ENCODE peak calls at places on chromosomes 4 and X, in four cellular contexts. S, C, E and B are unnamed samples.

GRCh38 chr4:29259556-29259955 is 1460.6 kb upstream of the PCDH7 start:
- DNase-seq in S (no peak), C (no peak), E (no peak), B (no peak)

GRCh38 chr4:105495667-105496066 is 21.8 kb upstream of the PPA2 start:
- DNase-seq in S (no peak), C (no peak), E (no peak), B (no peak)

GRCh38 chrX:111352424-111352823 is 59.6 kb downstream of the DCX start:
- DNase-seq in S (no peak), C (no peak), E (no peak), B (no peak)

GRCh38 chr4:108637856-108638255 is 12.5 kb upstream of the OSTC start:
- DNase-seq in S (no peak), C (no peak), E (no peak), B (no peak)

GRCh38 chrX:116667346-116667745 is 204.6 kb upstream of the CT83 start:
- DNase-seq in S (no peak), C (no peak), E (no peak), B (no peak)

GRCh38 chr4:87973283-87974169 is 2.0 kb upstream of the SPP1 start:
- DNase-seq in S (peak; percentile 38), C (peak; percentile 39), E (peak; percentile 59), B (peak; percentile 3)

GRCh38 chr4:54213812-54214211 is 15.3 kb upstream of the PDGFRA start:
- DNase-seq in S (no peak), C (no peak), E (no peak), B (no peak)

GRCh38 chrX:16610121-16610565 is 39.8 kb upstream of the S100G start:
- DNase-seq in S (no peak), C (no peak), E (no peak), B (peak; percentile 64)

GRCh38 chrX:45775462-45775861 is 574.8 kb upstream of the DIPK2B start:
- DNase-seq in S (no peak), C (no peak), E (no peak), B (peak; percentile 54)

GRCh38 chr4:22514001-22514400 is 1.9 kb downstream of the ADGRA3 start:
- DNase-seq in S (no peak), C (no peak), E (no peak), B (no peak)

GRCh38 chrX:126137899-126138298 is 28.2 kb downstream of the DCAF12L2 start:
- DNase-seq in S (no peak), C (no peak), E (no peak), B (peak; percentile 36)

GRCh38 chr4:122746485-122746965 is 14.0 kb downstream of the BBS12 start:
- DNase-seq in S (no peak), C (no peak), E (no peak), B (no peak)

GRCh38 chrX:1462596-1463251 is 10.0 kb upstream of the ASMTL start:
- DNase-seq in S (no peak), C (no peak), E (no peak), B (no peak)

GRCh38 chr4:1057403-1057745 is 45.9 kb downstream of the FGFRL1 start:
- DNase-seq in S (no peak), C (no peak), E (no peak), B (no peak)

GRCh38 chr4:138056541-138056940 is 185.6 kb downstream of the SLC7A11 start:
- DNase-seq in S (no peak), C (no peak), E (no peak), B (no peak)

GRCh38 chr4:138055890-138056289 is 186.3 kb downstream of the SLC7A11 start:
- DNase-seq in S (no peak), C (no peak), E (no peak), B (no peak)

GRCh38 chr4:138051157-138051556 is 191.0 kb downstream of the SLC7A11 start:
- DNase-seq in S (no peak), C (no peak), E (no peak), B (no peak)

GRCh38 chr4:138050601-138051000 is 191.5 kb downstream of the SLC7A11 start:
- DNase-seq in S (no peak), C (no peak), E (no peak), B (no peak)

DNA sequence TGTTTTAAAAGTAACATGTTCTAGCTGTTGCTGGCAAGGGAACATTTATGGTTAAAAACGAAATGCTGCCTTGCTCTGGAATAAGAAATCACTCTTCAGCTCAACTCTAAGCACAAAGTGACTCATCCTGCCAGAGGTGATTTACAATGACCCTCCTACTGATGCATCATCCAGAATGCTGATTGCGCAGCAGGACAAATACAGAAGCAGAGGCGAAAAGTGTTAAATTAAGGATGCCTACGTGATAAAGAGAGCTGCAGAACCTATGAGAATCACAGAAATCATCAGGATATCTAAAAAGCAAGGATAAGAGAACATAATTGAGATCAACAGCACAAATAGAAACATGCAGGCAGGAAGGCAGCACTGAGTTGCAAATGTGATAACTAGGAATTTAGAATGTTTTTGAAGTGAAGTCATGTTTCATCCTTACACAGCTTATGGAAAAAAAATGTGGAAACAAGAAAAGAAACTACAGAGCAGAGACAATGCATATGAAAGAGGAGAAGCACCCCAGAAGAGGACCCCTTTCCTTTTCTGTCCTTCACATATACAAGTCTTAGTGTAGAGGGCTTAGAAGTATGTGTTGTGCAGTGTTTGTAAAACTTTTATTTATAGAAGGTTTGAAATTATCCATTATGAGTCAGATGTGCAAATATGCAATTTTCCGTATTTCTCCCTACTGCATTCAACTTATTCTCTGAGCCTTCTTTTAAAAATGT is 188.4 kb downstream of the SLC7A11 start:
- DNase-seq in S (no peak), C (no peak), E (peak; percentile 61), B (no peak)
- TF ChIP-seq JUND in S (peak; percentile 69), C (peak; percentile 79), E (peak; percentile 89), B (no peak)

DNA sequence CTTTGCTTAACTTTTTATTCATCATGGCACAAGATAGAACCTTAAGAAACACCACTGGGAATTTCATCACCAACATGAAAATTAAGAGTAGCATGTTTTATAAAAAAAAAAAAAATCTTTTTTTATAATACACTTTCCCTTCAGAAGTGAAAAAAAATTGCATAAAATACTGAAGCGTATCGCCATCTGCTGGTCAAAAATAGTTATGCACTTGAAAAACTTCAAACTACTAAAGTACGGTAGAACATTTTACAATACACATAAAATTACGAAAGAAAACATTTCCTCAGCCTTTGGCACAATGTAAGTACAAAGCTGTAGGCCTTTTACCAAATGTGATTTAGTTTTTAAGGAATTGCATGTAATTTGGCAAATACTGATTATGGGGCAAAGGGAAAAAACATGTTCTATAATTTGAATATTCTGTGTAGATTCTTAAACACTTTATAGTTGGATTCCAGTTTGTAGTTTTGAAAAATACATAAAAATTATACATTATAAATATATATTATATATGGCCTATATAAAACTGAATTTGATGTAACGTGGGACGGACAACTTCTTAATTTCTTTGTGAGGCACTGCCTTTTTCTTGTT is 26.5 kb downstream of the HCCS start:
- DNase-seq in S (no peak), C (no peak), E (peak; percentile 13), B (peak; percentile 33)
- TF ChIP-seq JUND in S (no peak), C (no peak), E (no peak), B (no peak)

GRCh38 chr4:43330288-43330687 is 437.8 kb downstream of the GRXCR1 start:
- DNase-seq in S (no peak), C (no peak), E (no peak), B (no peak)

GRCh38 chr4:43331226-43332078 is 438.9 kb downstream of the GRXCR1 start:
- DNase-seq in S (no peak), C (no peak), E (no peak), B (no peak)
- TF ChIP-seq JUND in S (no peak), C (no peak), E (no peak), B (no peak)

GRCh38 chrX:136028383-136028984 is 43.2 kb downstream of the SLC9A6 start:
- DNase-seq in S (no peak), C (peak; percentile 13), E (peak; percentile 21), B (no peak)
- TF ChIP-seq JUND in S (no peak), C (no peak), E (no peak), B (no peak)

GRCh38 chr4:81722229-81722900 is 250.7 kb upstream of the RASGEF1B start:
- DNase-seq in S (no peak), C (no peak), E (no peak), B (no peak)
- TF ChIP-seq JUND in S (no peak), C (no peak), E (no peak), B (no peak)